ENCODE peak calls at places on chromosomes 3 and 15, in seven cellular contexts. F is adrenal gland, K is left lung, G is HCT116, P is cardiac muscle cell, M is tibial nerve, X is SK-N-SH. C is an unnamed sample.

GRCh38 chr15:82045179-82045891 is 483 bp downstream of the MEX3B start:
- DNase-seq in P (peak), M (peak), K (peak), F (peak), G (no peak), X (peak), C (peak)

GRCh38 chr3:176663819-176664218 is 533.5 kb downstream of the TBL1XR1 start:
- DNase-seq in M (no peak), G (peak), X (peak), K (no peak), F (no peak), P (peak), C (no peak)

GRCh38 chr15:95448531-95449210 is 881.8 kb upstream of the NR2F2 start:
- DNase-seq in F (no peak), M (no peak), K (no peak), G (no peak), X (no peak), P (no peak), C (no peak)

GRCh38 chr3:112888388-112889085 is 41.9 kb upstream of the CD200R1L start:
- DNase-seq in P (no peak), K (no peak), F (no peak), G (no peak), M (no peak), X (no peak), C (no peak)

GRCh38 chr3:143855183-143855582 is 6.9 kb upstream of the SLC9A9 start:
- DNase-seq in K (no peak), G (no peak), M (no peak), P (no peak), F (no peak), X (no peak), C (no peak)

GRCh38 chr15:45199136-45199810 is 11.5 kb upstream of the SHF start:
- DNase-seq in X (no peak), F (peak), M (peak), P (peak), G (no peak), K (no peak), C (peak)

GRCh38 chr15:101024709-101025108 is 105.6 kb downstream of the LRRK1 start:
- DNase-seq in F (peak), P (no peak), K (peak), X (no peak), G (no peak), M (no peak), C (no peak)

GRCh38 chr3:69505770-69506407 is 120.0 kb upstream of the FRMD4B start:
- DNase-seq in P (peak), X (no peak), M (no peak), F (no peak), K (no peak), G (no peak), C (no peak)

GRCh38 chr3:55012091-55012490 is 84.2 kb upstream of the LRTM1 start:
- DNase-seq in F (no peak), M (no peak), P (no peak), X (no peak), K (no peak), G (no peak), C (no peak)

GRCh38 chr3:4211610-4212009 is 91.6 kb upstream of the SETMAR start:
- DNase-seq in G (no peak), M (no peak), K (no peak), F (no peak), X (no peak), P (no peak), C (no peak)

GRCh38 chr15:88833688-88834087 is 30.5 kb downstream of the ACAN start:
- DNase-seq in G (no peak), M (no peak), P (peak), K (no peak), X (no peak), F (no peak), C (no peak)

GRCh38 chr15:90909976-90910375 is 6.9 kb downstream of the MAN2A2 start:
- DNase-seq in K (no peak), G (no peak), X (no peak), F (no peak), M (no peak), P (no peak), C (no peak)

GRCh38 chr3:39531066-39531465 is 63.6 kb downstream of the MOBP start:
- DNase-seq in F (no peak), P (no peak), M (no peak), G (no peak), X (no peak), K (no peak), C (no peak)
- H3K27ac ChIP-seq in F (no peak), P (no peak), M (no peak), G (no peak), X (no peak), K (no peak), C (peak)

DNA sequence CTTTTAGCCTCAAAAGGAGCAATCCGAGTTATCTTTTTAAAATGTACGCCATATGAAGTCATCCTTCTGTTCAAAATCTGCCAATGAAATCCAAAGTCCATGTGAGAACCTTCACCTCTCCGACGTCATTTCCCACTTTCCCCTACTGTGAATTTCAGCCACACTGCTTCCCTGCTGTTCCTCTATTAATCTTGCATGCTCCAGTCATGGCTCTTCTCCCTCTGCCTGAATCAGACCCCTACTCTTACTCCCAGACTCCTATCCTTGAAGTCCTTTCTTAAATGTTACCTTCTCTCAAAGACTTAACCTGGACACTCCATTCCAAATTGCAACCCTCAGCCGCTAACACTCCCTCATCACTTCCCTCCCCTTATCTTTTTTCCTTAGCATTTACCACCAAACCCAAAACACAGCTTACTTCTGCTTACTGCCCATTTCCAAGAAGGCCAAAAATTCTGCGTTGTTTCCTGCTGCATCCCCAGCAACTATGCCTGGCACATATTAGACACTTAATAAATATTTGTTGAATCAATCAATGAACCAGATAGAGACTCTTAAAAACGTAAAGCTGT is 1.2 kb downstream of the NKIRAS1 start:
- DNase-seq in X (peak), F (no peak), M (no peak), P (peak), K (no peak), G (no peak), C (no peak)
- H3K27ac ChIP-seq in X (peak), F (no peak), M (no peak), P (no peak), K (peak), G (peak), C (no peak)

GRCh38 chr3:101867521-101867920 is 18.2 kb downstream of the NFKBIZ start:
- DNase-seq in X (peak), F (no peak), P (peak), G (no peak), K (no peak), M (no peak), C (no peak)
- H3K27ac ChIP-seq in X (peak), F (no peak), P (peak), G (no peak), K (no peak), M (no peak), C (no peak)

GRCh38 chr3:71101581-71101980 is 481.9 kb downstream of the FOXP1 start:
- DNase-seq in X (no peak), P (no peak), F (no peak), K (no peak), G (no peak), M (no peak), C (no peak)

GRCh38 chr3:71102111-71103039 is 481.2 kb downstream of the FOXP1 start:
- DNase-seq in X (peak), F (no peak), G (no peak), P (no peak), M (no peak), K (no peak), C (no peak)

GRCh38 chr3:71104586-71104985 is 478.9 kb downstream of the FOXP1 start:
- DNase-seq in M (no peak), F (no peak), G (no peak), P (no peak), X (no peak), K (no peak), C (no peak)

GRCh38 chr3:71103430-71103881 is 480.1 kb downstream of the FOXP1 start:
- DNase-seq in P (no peak), G (no peak), F (no peak), M (peak), X (peak), K (peak), C (no peak)

DNA sequence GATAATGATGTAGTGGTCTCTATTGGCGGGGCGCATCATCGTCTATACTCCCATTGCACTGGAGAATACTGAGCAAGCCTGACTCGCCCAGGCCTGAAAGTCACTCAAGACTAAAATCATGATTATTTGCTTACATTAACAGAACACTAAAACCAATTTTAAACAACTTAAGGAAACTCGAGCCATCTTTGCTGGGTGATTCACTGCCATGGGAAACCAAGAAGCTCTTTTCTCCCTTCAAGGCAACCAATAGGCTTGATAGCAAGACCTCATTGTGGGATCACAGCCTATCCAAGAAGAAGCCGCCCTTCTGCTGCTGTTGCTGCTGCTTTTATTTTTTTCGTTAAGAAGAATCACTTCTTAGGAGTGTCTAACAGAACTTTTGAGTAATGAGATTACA is 479.4 kb downstream of the FOXP1 start:
- DNase-seq in G (no peak), P (no peak), F (no peak), M (no peak), X (no peak), K (no peak), C (no peak)
- H3K27ac ChIP-seq in G (no peak), P (no peak), F (no peak), M (peak), X (peak), K (peak), C (no peak)

GRCh38 chr15:92930061-92930460 is 29.9 kb downstream of the CHD2 start:
- DNase-seq in F (no peak), G (no peak), X (no peak), M (no peak), P (no peak), K (no peak), C (no peak)

GRCh38 chr15:92932946-92933649 is 33.0 kb downstream of the CHD2 start:
- DNase-seq in M (no peak), K (no peak), G (no peak), X (no peak), F (no peak), P (no peak), C (no peak)

GRCh38 chr15:92929002-92929401 is 28.9 kb downstream of the CHD2 start:
- DNase-seq in K (no peak), P (no peak), X (no peak), F (no peak), G (no peak), M (no peak), C (no peak)

GRCh38 chr15:92928351-92928750 is 28.2 kb downstream of the CHD2 start:
- DNase-seq in F (no peak), G (no peak), M (no peak), X (no peak), P (no peak), K (no peak), C (no peak)

GRCh38 chr15:92930776-92931175 is 30.7 kb downstream of the CHD2 start:
- DNase-seq in P (peak), G (no peak), X (no peak), M (no peak), K (no peak), F (no peak), C (no peak)
- H3K27ac ChIP-seq in P (peak), G (no peak), X (peak), M (no peak), K (peak), F (peak), C (no peak)

GRCh38 chr3:46095307-46095706 is 68.0 kb upstream of the XCR1 start:
- DNase-seq in G (no peak), X (no peak), P (no peak), K (no peak), M (no peak), F (no peak), C (no peak)
- H3K27ac ChIP-seq in G (no peak), X (no peak), P (no peak), K (no peak), M (peak), F (no peak), C (no peak)

GRCh38 chr3:32147935-32148334 is 41.5 kb downstream of the GPD1L start:
- DNase-seq in F (no peak), G (no peak), K (no peak), X (no peak), M (no peak), P (no peak), C (no peak)

GRCh38 chr3:32143849-32144757 is 37.7 kb downstream of the GPD1L start:
- DNase-seq in M (peak), K (no peak), G (peak), P (peak), X (peak), F (peak), C (peak)

GRCh38 chr3:32148356-32148755 is 41.9 kb downstream of the GPD1L start:
- DNase-seq in P (no peak), K (no peak), G (no peak), M (no peak), F (no peak), X (no peak), C (no peak)

GRCh38 chr3:32146669-32147315 is 40.4 kb downstream of the GPD1L start:
- DNase-seq in G (no peak), P (no peak), F (no peak), M (no peak), K (no peak), X (no peak), C (no peak)

DNA sequence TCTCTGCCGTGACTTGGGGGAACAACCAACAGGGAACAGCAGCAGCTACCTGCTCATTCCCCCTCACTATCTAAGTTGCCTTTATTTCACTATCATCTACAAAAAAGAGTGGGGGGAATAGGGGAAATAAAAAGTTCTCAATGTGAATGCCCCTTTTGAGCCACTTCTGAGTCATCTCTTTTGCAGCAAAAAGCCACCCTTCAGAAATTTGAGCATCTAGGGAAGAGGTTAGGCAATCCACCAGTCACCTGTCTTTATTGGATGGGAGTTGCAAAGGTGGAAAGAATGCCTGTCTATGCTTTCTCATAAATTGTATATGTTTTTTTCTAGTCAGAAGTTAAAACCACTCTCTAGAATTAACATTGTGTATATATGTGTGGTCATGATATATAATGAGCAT is 41.1 kb downstream of the GPD1L start:
- DNase-seq in M (no peak), G (no peak), P (no peak), K (no peak), F (no peak), X (no peak), C (no peak)
- H3K27ac ChIP-seq in M (peak), G (no peak), P (no peak), K (no peak), F (no peak), X (no peak), C (no peak)

GRCh38 chr3:172787019-172787418 is 36.5 kb downstream of the ECT2 start:
- DNase-seq in P (no peak), F (no peak), K (no peak), G (no peak), X (no peak), M (no peak), C (no peak)

GRCh38 chr3:172782235-172782634 is 31.7 kb downstream of the ECT2 start:
- DNase-seq in X (no peak), F (no peak), P (no peak), M (no peak), K (no peak), G (no peak), C (no peak)

GRCh38 chr3:172787746-172788145 is 37.2 kb downstream of the ECT2 start:
- DNase-seq in X (no peak), K (no peak), F (no peak), M (no peak), G (no peak), P (no peak), C (no peak)
- H3K27ac ChIP-seq in X (no peak), K (no peak), F (no peak), M (no peak), G (no peak), P (no peak), C (no peak)

DNA sequence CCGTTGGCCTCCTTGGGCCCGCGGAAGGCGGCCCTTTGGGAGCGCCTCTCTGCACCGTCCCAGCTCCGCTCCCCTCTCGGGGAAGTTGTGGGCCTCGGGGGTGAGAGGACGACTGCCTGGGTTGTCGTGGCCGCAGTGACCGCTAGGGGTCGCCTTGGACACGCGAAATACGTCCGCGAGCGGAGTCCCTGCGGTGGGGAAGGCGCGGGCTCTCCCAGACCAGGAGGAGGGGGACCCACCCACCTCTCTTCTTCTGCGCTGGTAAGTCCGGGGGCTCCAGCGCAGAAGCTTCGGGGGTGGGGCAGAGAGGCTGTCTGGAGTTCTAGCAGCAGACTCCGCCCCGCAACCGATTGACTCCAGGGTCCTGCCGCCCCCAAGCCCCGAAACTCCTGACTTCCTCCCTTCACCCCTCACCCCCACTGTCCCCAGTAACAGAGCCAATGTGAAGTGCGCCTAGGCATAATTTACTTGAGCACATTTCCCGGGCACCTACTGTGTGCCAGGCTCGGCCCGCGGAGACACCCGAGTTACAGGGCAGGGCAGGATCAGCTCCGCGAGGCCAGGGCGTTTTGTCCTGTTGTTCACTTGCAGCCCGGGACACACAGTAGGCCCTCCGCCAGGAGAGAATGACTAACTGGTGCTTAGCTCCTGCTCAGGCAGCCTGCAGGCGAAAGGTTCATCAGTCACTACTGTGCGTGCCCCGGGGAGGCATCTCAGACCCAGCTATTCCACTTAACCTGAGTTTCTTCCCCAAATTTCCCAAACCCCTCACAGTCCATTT is 32.8 kb downstream of the DNASE1L3 start:
- DNase-seq in P (peak), M (peak), X (peak), G (peak), K (peak), F (peak), C (peak)
- H3K27ac ChIP-seq in P (no peak), M (peak), X (no peak), G (no peak), K (no peak), F (no peak), C (no peak)

C was measured in substantia nigra.